ENCODE peak calls at places on chromosomes 6 and 20, in five cellular contexts. One of them, this sample, is unnamed.

GRCh38 chr20:33443006-33443511 is 504 bp downstream of the SNTA1 start:
- DNase-seq in HepG2: no peak
- DNase-seq in H1: no peak
- DNase-seq in GM12878: no peak
- DNase-seq in A549: no peak
- DNase-seq in this sample: peak

GRCh38 chr6:139133272-139133671 is 1.6 kb upstream of the HECA start:
- DNase-seq in GM12878: no peak
- DNase-seq in HepG2: peak
- DNase-seq in H1: no peak
- DNase-seq in A549: no peak
- DNase-seq in this sample: peak

GRCh38 chr6:89518352-89519055 is 85.6 kb downstream of the ANKRD6 start:
- DNase-seq in HepG2: no peak
- DNase-seq in A549: no peak
- DNase-seq in GM12878: no peak
- DNase-seq in H1: no peak
- DNase-seq in this sample: no peak

GRCh38 chr20:5657190-5657872 is 92.9 kb upstream of the SHLD1 start:
- DNase-seq in A549: peak
- DNase-seq in GM12878: no peak
- DNase-seq in H1: no peak
- DNase-seq in HepG2: peak
- DNase-seq in this sample: no peak

GRCh38 chr6:140554421-140554820 is 1180.0 kb upstream of the CITED2 start:
- DNase-seq in H1: no peak
- DNase-seq in GM12878: no peak
- DNase-seq in HepG2: no peak
- DNase-seq in A549: no peak
- DNase-seq in this sample: no peak

GRCh38 chr6:116410945-116411623 is 40.3 kb downstream of the DSE start:
- DNase-seq in H1: no peak
- DNase-seq in HepG2: no peak
- DNase-seq in A549: no peak
- DNase-seq in GM12878: no peak
- DNase-seq in this sample: no peak

GRCh38 chr6:164142312-164142711 is 727.8 kb downstream of the QKI start:
- DNase-seq in A549: no peak
- DNase-seq in H1: no peak
- DNase-seq in HepG2: no peak
- DNase-seq in GM12878: no peak
- DNase-seq in this sample: no peak

GRCh38 chr6:37310980-37311379 is 42.8 kb upstream of the RNF8 start:
- DNase-seq in H1: no peak
- DNase-seq in A549: no peak
- DNase-seq in HepG2: no peak
- DNase-seq in GM12878: no peak
- DNase-seq in this sample: no peak

GRCh38 chr6:30615219-30615957 is 1.7 kb downstream of the PPP1R10 start:
- DNase-seq in GM12878: no peak
- DNase-seq in HepG2: peak
- DNase-seq in A549: peak
- DNase-seq in H1: peak
- DNase-seq in this sample: peak

GRCh38 chr20:22998476-22998875 is 36.6 kb upstream of the SSTR4 start:
- DNase-seq in H1: no peak
- DNase-seq in GM12878: no peak
- DNase-seq in HepG2: no peak
- DNase-seq in A549: no peak
- DNase-seq in this sample: no peak

GRCh38 chr6:133548409-133548808 is 307.3 kb downstream of the EYA4 start:
- DNase-seq in A549: peak
- DNase-seq in GM12878: no peak
- DNase-seq in HepG2: no peak
- DNase-seq in H1: no peak
- DNase-seq in this sample: no peak

GRCh38 chr20:11379257-11380011 is 538.3 kb upstream of the BTBD3 start:
- DNase-seq in HepG2: peak
- DNase-seq in H1: peak
- DNase-seq in GM12878: no peak
- DNase-seq in A549: no peak
- DNase-seq in this sample: no peak

DNA sequence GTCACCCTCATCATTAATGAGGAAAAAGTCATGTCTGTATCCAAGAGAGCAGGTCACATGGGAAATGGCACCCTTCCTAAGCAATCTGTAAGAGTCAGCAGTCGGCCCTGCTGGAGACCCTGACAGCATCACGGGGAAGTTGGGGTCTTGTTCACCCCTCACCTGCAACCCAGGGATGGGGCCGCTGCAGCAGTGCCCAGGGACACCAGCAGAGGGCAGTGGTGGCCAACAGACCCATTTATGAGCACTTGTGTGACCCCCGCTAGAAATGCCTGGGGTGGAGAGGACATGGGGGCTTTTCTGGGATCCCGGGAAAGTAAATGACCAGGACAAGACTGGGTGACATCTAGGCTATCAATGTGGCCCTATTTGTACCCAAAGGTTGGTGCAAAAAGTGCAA is 35.9 kb downstream of the ANKRD60 start:
- DNase-seq in GM12878: no peak
- DNase-seq in HepG2: no peak
- DNase-seq in H1: no peak
- DNase-seq in A549: no peak
- DNase-seq in this sample: peak
- TF ChIP-seq HDAC2 in GM12878: no peak
- TF ChIP-seq HDAC2 in HepG2: no peak
- TF ChIP-seq HDAC2 in H1: no peak
- TF ChIP-seq HDAC2 in A549: no peak
- TF ChIP-seq HDAC2 in this sample: no peak

GRCh38 chr20:15925376-15925775 is 647.9 kb downstream of the KIF16B start:
- DNase-seq in H1: no peak
- DNase-seq in HepG2: no peak
- DNase-seq in A549: no peak
- DNase-seq in GM12878: no peak
- DNase-seq in this sample: no peak

GRCh38 chr20:15928946-15929345 is 644.3 kb downstream of the KIF16B start:
- DNase-seq in H1: no peak
- DNase-seq in A549: no peak
- DNase-seq in GM12878: no peak
- DNase-seq in HepG2: no peak
- DNase-seq in this sample: no peak

GRCh38 chr20:15931897-15932296 is 641.4 kb downstream of the KIF16B start:
- DNase-seq in H1: no peak
- DNase-seq in GM12878: no peak
- DNase-seq in A549: no peak
- DNase-seq in HepG2: no peak
- DNase-seq in this sample: no peak

GRCh38 chr20:15927893-15928650 is 645.2 kb downstream of the KIF16B start:
- DNase-seq in A549: no peak
- DNase-seq in HepG2: no peak
- DNase-seq in H1: no peak
- DNase-seq in GM12878: no peak
- DNase-seq in this sample: no peak

GRCh38 chr20:15930324-15931305 is 642.6 kb downstream of the KIF16B start:
- DNase-seq in GM12878: no peak
- DNase-seq in H1: no peak
- DNase-seq in HepG2: peak
- DNase-seq in A549: peak
- DNase-seq in this sample: no peak
- TF ChIP-seq HDAC2 in GM12878: no peak
- TF ChIP-seq HDAC2 in H1: no peak
- TF ChIP-seq HDAC2 in HepG2: no peak
- TF ChIP-seq HDAC2 in A549: no peak
- TF ChIP-seq HDAC2 in this sample: no peak

GRCh38 chr6:76885861-76886301 is 577.4 kb downstream of the HTR1B start:
- DNase-seq in H1: no peak
- DNase-seq in GM12878: no peak
- DNase-seq in A549: no peak
- DNase-seq in HepG2: no peak
- DNase-seq in this sample: no peak

GRCh38 chr6:76876922-76877553 is 586.3 kb downstream of the HTR1B start:
- DNase-seq in A549: peak
- DNase-seq in GM12878: no peak
- DNase-seq in H1: peak
- DNase-seq in HepG2: peak
- DNase-seq in this sample: no peak

GRCh38 chr6:76886900-76887299 is 576.4 kb downstream of the HTR1B start:
- DNase-seq in H1: no peak
- DNase-seq in HepG2: no peak
- DNase-seq in A549: no peak
- DNase-seq in GM12878: no peak
- DNase-seq in this sample: no peak

DNA sequence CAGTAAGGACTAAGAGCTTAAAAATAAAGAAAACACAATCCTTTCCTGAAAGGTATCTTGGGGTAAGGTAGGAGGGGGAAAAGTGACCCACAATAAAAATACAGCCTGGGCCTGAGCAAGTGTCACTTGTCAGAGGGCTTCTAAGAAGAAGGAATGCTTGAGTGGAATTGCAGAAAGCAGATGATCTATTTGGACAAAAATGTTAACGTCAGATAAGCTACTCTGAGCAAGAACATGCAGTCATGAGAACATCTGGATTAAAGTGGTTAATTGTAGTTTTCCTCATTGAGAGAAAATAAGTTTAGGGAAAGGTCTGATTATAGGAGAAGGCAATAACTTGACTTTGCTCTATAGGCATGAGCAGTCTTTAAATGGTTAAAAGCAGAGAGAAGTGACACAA is 581.9 kb downstream of the HTR1B start:
- DNase-seq in H1: no peak
- DNase-seq in HepG2: no peak
- DNase-seq in GM12878: no peak
- DNase-seq in A549: no peak
- DNase-seq in this sample: no peak
- TF ChIP-seq HDAC2 in H1: no peak
- TF ChIP-seq HDAC2 in HepG2: no peak
- TF ChIP-seq HDAC2 in GM12878: no peak
- TF ChIP-seq HDAC2 in A549: no peak
- TF ChIP-seq HDAC2 in this sample: no peak

GRCh38 chr6:96851858-96852257 is 14.6 kb upstream of the GPR63 start:
- DNase-seq in H1: no peak
- DNase-seq in HepG2: no peak
- DNase-seq in A549: no peak
- DNase-seq in GM12878: no peak
- DNase-seq in this sample: no peak

GRCh38 chr6:96852605-96853004 is 15.3 kb upstream of the GPR63 start:
- DNase-seq in A549: no peak
- DNase-seq in HepG2: no peak
- DNase-seq in H1: no peak
- DNase-seq in GM12878: no peak
- DNase-seq in this sample: no peak

GRCh38 chr6:96856822-96857221 is 19.5 kb upstream of the GPR63 start:
- DNase-seq in A549: no peak
- DNase-seq in GM12878: no peak
- DNase-seq in H1: no peak
- DNase-seq in HepG2: no peak
- DNase-seq in this sample: no peak

GRCh38 chr6:96849615-96850014 is 12.3 kb upstream of the GPR63 start:
- DNase-seq in A549: no peak
- DNase-seq in H1: no peak
- DNase-seq in HepG2: no peak
- DNase-seq in GM12878: no peak
- DNase-seq in this sample: no peak

DNA sequence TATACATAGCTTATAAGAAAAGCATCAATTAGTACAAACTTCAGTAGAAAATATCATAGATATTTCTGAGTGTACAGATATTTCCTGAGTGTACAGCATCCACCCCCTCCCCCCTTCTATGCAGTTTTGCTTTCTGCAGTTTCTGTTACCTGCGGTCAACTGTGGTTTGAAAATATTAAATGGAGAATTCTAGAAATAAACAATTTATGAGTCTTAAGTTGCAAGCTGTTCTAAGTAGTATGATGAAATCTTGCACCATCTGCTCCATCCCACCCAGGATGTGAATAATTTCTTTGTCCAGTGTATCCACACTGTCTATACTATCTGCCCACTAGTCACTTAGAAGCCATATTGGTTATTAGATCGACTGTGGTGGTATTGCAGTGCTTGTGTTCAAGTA is 15.8 kb upstream of the GPR63 start:
- DNase-seq in H1: no peak
- DNase-seq in A549: no peak
- DNase-seq in HepG2: no peak
- DNase-seq in GM12878: no peak
- DNase-seq in this sample: no peak
- TF ChIP-seq HDAC2 in H1: no peak
- TF ChIP-seq HDAC2 in A549: no peak
- TF ChIP-seq HDAC2 in HepG2: no peak
- TF ChIP-seq HDAC2 in GM12878: no peak
- TF ChIP-seq HDAC2 in this sample: no peak

DNA sequence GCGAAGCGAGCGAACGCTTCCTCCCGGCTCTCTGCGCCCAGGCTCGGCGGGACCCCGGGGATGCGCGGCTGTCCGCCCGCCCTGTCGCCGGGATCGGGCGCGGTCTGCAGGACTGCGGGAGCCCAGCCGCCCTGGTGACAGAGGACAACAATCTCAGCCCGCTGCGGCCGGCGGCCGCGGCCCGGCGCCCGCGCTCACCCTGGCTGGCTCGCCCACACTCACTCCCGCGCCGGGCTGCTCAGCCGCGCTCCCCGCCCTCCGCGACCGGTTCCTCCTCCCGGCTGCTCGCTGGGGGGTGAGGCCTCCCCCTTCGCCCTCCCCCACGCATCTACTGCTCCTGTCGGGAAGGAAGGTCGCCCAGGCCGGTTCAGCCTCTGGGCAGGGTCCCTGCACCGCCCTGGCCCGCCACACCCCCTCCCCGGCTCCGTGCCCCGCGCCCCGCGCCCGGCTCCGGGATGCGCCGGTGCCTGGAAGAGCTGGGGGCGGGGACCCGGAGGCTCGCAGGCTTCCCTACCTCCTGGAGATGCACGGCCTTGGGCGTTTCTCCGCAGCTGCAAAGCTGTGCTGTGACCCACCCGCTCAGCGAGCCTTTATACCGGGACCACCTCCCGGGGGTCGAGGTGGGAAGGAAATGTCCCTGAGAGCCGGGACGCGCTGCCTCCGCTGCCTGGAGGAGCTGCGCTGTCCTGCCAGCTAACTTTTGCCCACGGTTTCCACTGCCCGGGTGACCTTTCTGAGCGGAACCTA is at the start of gene SYNE1:
- DNase-seq in H1: no peak
- DNase-seq in HepG2: no peak
- DNase-seq in A549: peak
- DNase-seq in GM12878: no peak
- DNase-seq in this sample: no peak
- TF ChIP-seq HDAC2 in H1: no peak
- TF ChIP-seq HDAC2 in HepG2: no peak
- TF ChIP-seq HDAC2 in A549: no peak
- TF ChIP-seq HDAC2 in GM12878: no peak
- TF ChIP-seq HDAC2 in this sample: no peak